ENCODE peak calls at places on chromosomes 11 and 22, in five cellular contexts. A is colonic mucosa; N is NCI-H1105; Q is RPMI7951; E is stimulated activated CD4-positive, alpha-beta T cell treated with anti-CD3 and anti-CD28 coated beads, Interleukin-4, amount 100 ng/mL, for 48 hours. F is an unnamed sample.

GRCh38 chr22:30325065-30325720 is 1.5 kb downstream of the TBC1D10A start:
- DNase-seq in A (peak; percentile 80), N (no peak), Q (peak; percentile 88), E (no peak), F (no peak)

GRCh38 chr11:118338637-118339061 is 3.9 kb downstream of the CD3D start:
- DNase-seq in A (peak; percentile 56), N (no peak), Q (no peak), E (peak; percentile 74), F (no peak)

GRCh38 chr22:40791241-40791640 is 27.9 kb downstream of the SLC25A17 start:
- DNase-seq in A (no peak), N (no peak), Q (peak; percentile 3), E (no peak), F (no peak)

GRCh38 chr11:2107941-2108630 is 31.1 kb downstream of the IGF2 start:
- DNase-seq in A (no peak), N (no peak), Q (no peak), E (no peak), F (no peak)

GRCh38 chr11:111698852-111699559 is 67.2 kb downstream of the PPP2R1B start:
- DNase-seq in A (no peak), N (no peak), Q (no peak), E (no peak), F (no peak)

GRCh38 chr22:43436536-43437267 is 24.9 kb downstream of the MPPED1 start:
- DNase-seq in A (no peak), N (no peak), Q (no peak), E (no peak), F (peak; percentile 78)

GRCh38 chr11:134154441-134154840 is 69.3 kb downstream of the NCAPD3 start:
- DNase-seq in A (no peak), N (no peak), Q (no peak), E (no peak), F (no peak)

GRCh38 chr11:33151411-33151810 is 9.9 kb downstream of the CSTF3 start:
- DNase-seq in A (no peak), N (no peak), Q (no peak), E (no peak), F (no peak)

GRCh38 chr11:62013266-62014157 is 46.1 kb upstream of the FTH1 start:
- DNase-seq in A (peak; percentile 74), N (no peak), Q (peak; percentile 98), E (no peak), F (no peak)

GRCh38 chr11:15800121-15800800 is 556.1 kb downstream of the SOX6 start:
- DNase-seq in A (peak; percentile 26), N (no peak), Q (peak; percentile 43), E (no peak), F (no peak)

GRCh38 chr22:26589367-26589844 is 526 bp downstream of the TPST2 start:
- DNase-seq in A (peak; percentile 55), N (no peak), Q (peak; percentile 42), E (peak; percentile 24), F (no peak)

GRCh38 chr22:19629720-19630419 is 84.4 kb upstream of the SEPTIN5 start:
- DNase-seq in A (peak; percentile 79), N (peak; percentile 65), Q (peak; percentile 58), E (peak; percentile 87), F (peak; percentile 54)

GRCh38 chr11:17740649-17741235 is 6.2 kb downstream of the KCNC1 start:
- DNase-seq in A (no peak), N (no peak), Q (no peak), E (no peak), F (no peak)

GRCh38 chr11:33590471-33590870 is 110.2 kb downstream of the C11orf91 start:
- DNase-seq in A (no peak), N (no peak), Q (no peak), E (no peak), F (no peak)

GRCh38 chr22:44572414-44573207 is 74.6 kb upstream of the RTL6 start:
- DNase-seq in A (no peak), N (no peak), Q (no peak), E (no peak), F (no peak)

GRCh38 chr11:62911137-62912130 is 9.7 kb downstream of the CHRM1 start:
- DNase-seq in A (no peak), N (no peak), Q (no peak), E (no peak), F (no peak)

GRCh38 chr22:37021710-37022482 is 2.4 kb downstream of the MPST start:
- DNase-seq in A (no peak), N (peak; percentile 7), Q (peak; percentile 32), E (peak; percentile 52), F (no peak)

GRCh38 chr11:76605338-76606074 is 65.0 kb downstream of the LRRC32 start:
- DNase-seq in A (peak; percentile 33), N (no peak), Q (no peak), E (no peak), F (no peak)

GRCh38 chr22:48035897-48036296 is 1273.4 kb downstream of the TBC1D22A start:
- DNase-seq in A (no peak), N (no peak), Q (no peak), E (no peak), F (no peak)

GRCh38 chr11:98601181-98601773 is 419.5 kb upstream of the CNTN5 start:
- DNase-seq in A (no peak), N (no peak), Q (no peak), E (no peak), F (no peak)

GRCh38 chr11:122138759-122139594 is 23.0 kb upstream of the BLID start:
- DNase-seq in A (no peak), N (no peak), Q (peak; percentile 79), E (no peak), F (no peak)

GRCh38 chr22:45235101-45235777 is 5.5 kb downstream of the KIAA0930 start:
- DNase-seq in A (no peak), N (peak; percentile 48), Q (no peak), E (no peak), F (no peak)

GRCh38 chr11:63560506-63561179 is 2.5 kb downstream of the PLAAT2 start:
- DNase-seq in A (peak; percentile 56), N (no peak), Q (no peak), E (no peak), F (no peak)

GRCh38 chr11:45960387-45961110 is 38.1 kb downstream of the LARGE2 start:
- DNase-seq in A (no peak), N (no peak), Q (no peak), E (no peak), F (no peak)

GRCh38 chr22:43090130-43090789 is 1.1 kb upstream of the TTLL1 start:
- DNase-seq in A (peak; percentile 60), N (no peak), Q (peak; percentile 91), E (peak; percentile 27), F (no peak)

GRCh38 chr11:128520206-128520885 is 67.0 kb downstream of the ETS1 start:
- DNase-seq in A (no peak), N (no peak), Q (no peak), E (no peak), F (no peak)

GRCh38 chr11:88739524-88739923 is 326.3 kb downstream of the GRM5 start:
- DNase-seq in A (no peak), N (no peak), Q (no peak), E (no peak), F (no peak)

GRCh38 chr11:93169950-93170561 is 27.7 kb downstream of the SLC36A4 start:
- DNase-seq in A (no peak), N (peak; percentile 23), Q (peak; percentile 29), E (no peak), F (no peak)

GRCh38 chr11:94762208-94762607 is 5.9 kb upstream of the AMOTL1 start:
- DNase-seq in A (no peak), N (no peak), Q (peak; percentile 58), E (no peak), F (no peak)

GRCh38 chr22:28417426-28417825 is 262.2 kb downstream of the TTC28 start:
- DNase-seq in A (no peak), N (no peak), Q (no peak), E (no peak), F (no peak)

GRCh38 chr22:49437956-49438355 is 389.7 kb downstream of the BRD1 start:
- DNase-seq in A (no peak), N (no peak), Q (no peak), E (no peak), F (no peak)

GRCh38 chr11:34242037-34242625 is 115.7 kb downstream of the ABTB2 start:
- DNase-seq in A (no peak), N (no peak), Q (peak; percentile 65), E (no peak), F (no peak)

GRCh38 chr11:118145285-118146227 is 7.1 kb downstream of the SCN4B start:
- DNase-seq in A (peak; percentile 97), N (peak; percentile 95), Q (peak; percentile 52), E (peak; percentile 87), F (peak; percentile 64)

F was measured in NCI-H2029 treated with DMSO at 0.1 percent for 48 hours.